ENCODE peak calls at places on chromosomes 13 and 19, in four cellular contexts. Y, E, D and Q are unnamed samples.

GRCh38 chr19:39296055-39296645 is at the start of gene IFNL1:
- DNase-seq in Y (no peak), D (no peak), E (no peak), Q (peak; percentile 20)

GRCh38 chr13:98141091-98141490 is 1.8 kb upstream of the FARP1 start:
- DNase-seq in Y (no peak), D (no peak), E (no peak), Q (no peak)

GRCh38 chr19:4375620-4376228 is 24.6 kb downstream of the SH3GL1 start:
- DNase-seq in D (no peak), E (no peak), Y (no peak), Q (no peak)

GRCh38 chr19:19171821-19172532 is 1.9 kb upstream of the MEF2B start:
- DNase-seq in Y (no peak), E (no peak), D (peak; percentile 83), Q (no peak)

GRCh38 chr13:112790735-112791641 is 101.2 kb downstream of the ATP11A start:
- DNase-seq in D (no peak), Y (no peak), E (no peak), Q (no peak)

GRCh38 chr19:34173145-34173956 is 1.0 kb downstream of the LSM14A start:
- DNase-seq in D (peak; percentile 54), E (no peak), Y (no peak), Q (peak; percentile 38)

GRCh38 chr19:4877753-4878490 is 10.5 kb upstream of the PLIN3 start:
- DNase-seq in Y (no peak), D (peak; percentile 94), E (no peak), Q (no peak)

GRCh38 chr19:16830679-16831078 is 1.5 kb downstream of the SIN3B start:
- DNase-seq in D (no peak), E (no peak), Y (no peak), Q (no peak)

GRCh38 chr13:106570354-106570822 is 2.5 kb upstream of the ARGLU1 start:
- DNase-seq in E (no peak), D (peak; percentile 72), Y (peak; percentile 63), Q (no peak)

GRCh38 chr13:99227909-99228688 is 27.4 kb downstream of the UBAC2 start:
- DNase-seq in E (no peak), Y (no peak), D (peak; percentile 72), Q (no peak)